ENCODE peak calls at places on chromosomes 7 and 10, in four cellular contexts. O is gastrocnemius medialis, L is smooth muscle cell of the brain vasculature, K is breast epithelium. M is an unnamed sample.

GRCh38 chr7:86025807-86026206 is 617.9 kb upstream of the GRM3 start:
- DNase-seq in O (no peak), L (no peak), K (no peak), M (no peak)

GRCh38 chr7:122709930-122710646 is 7.4 kb upstream of the RNF148 start:
- DNase-seq in O (no peak), L (no peak), K (no peak), M (no peak)

GRCh38 chr10:129102906-129103693 is 363.9 kb upstream of the MGMT start:
- DNase-seq in O (no peak), L (no peak), K (no peak), M (no peak)

GRCh38 chr10:101611096-101611495 is 23.0 kb downstream of the DPCD start:
- DNase-seq in O (no peak), L (no peak), K (no peak), M (no peak)

GRCh38 chr7:124263232-124263827 is 230.5 kb upstream of the TMEM229A start:
- DNase-seq in O (no peak), L (no peak), K (no peak), M (no peak)

GRCh38 chr7:153859239-153859638 is 193.0 kb upstream of the DPP6 start:
- DNase-seq in O (no peak), L (no peak), K (no peak), M (no peak)

GRCh38 chr7:8176370-8177081 is 85.4 kb downstream of the ICA1 start:
- DNase-seq in O (no peak), L (no peak), K (no peak), M (no peak)

GRCh38 chr7:151745090-151745638 is 131.8 kb downstream of the PRKAG2 start:
- DNase-seq in O (peak), L (no peak), K (no peak), M (peak)

GRCh38 chr10:72340510-72340895 is 14.2 kb downstream of the DNAJB12 start:
- DNase-seq in O (peak), L (no peak), K (no peak), M (no peak)

GRCh38 chr10:32961892-32962369 is 3.9 kb upstream of the ITGB1 start:
- DNase-seq in O (no peak), L (no peak), K (no peak), M (no peak)

GRCh38 chr7:143419880-143420279 is 11.2 kb upstream of the EPHA1 start:
- DNase-seq in O (no peak), L (no peak), K (peak), M (no peak)

GRCh38 chr10:59905066-59905734 is 1.2 kb downstream of the CCDC6 start:
- DNase-seq in O (peak), L (no peak), K (peak), M (peak)

GRCh38 chr10:43524434-43525247 is 49.8 kb downstream of the ZNF239 start:
- DNase-seq in O (no peak), L (no peak), K (no peak), M (no peak)

GRCh38 chr10:114724295-114724694 is 66.2 kb upstream of the ABLIM1 start:
- DNase-seq in O (no peak), L (no peak), K (no peak), M (no peak)

GRCh38 chr7:5667391-5667790 is 114.1 kb downstream of the RNF216 start:
- DNase-seq in O (no peak), L (no peak), K (no peak), M (no peak)

GRCh38 chr7:220151-220841 is 27.9 kb downstream of the FAM20C start:
- DNase-seq in O (no peak), L (no peak), K (no peak), M (no peak)

GRCh38 chr7:82293467-82293866 is 150.1 kb downstream of the CACNA2D1 start:
- DNase-seq in O (no peak), L (no peak), K (no peak), M (no peak)

GRCh38 chr10:121409466-121410104 is 188.7 kb downstream of the FGFR2 start:
- DNase-seq in O (no peak), L (no peak), K (no peak), M (no peak)

GRCh38 chr10:29248987-29249386 is 39.9 kb upstream of the LYZL1 start:
- DNase-seq in O (no peak), L (no peak), K (no peak), M (no peak)

GRCh38 chr10:33134011-33134751 is 176.2 kb upstream of the ITGB1 start:
- DNase-seq in O (peak), L (no peak), K (no peak), M (peak)

GRCh38 chr7:25069900-25070443 is 55.1 kb downstream of the CYCS start:
- DNase-seq in O (peak), L (peak), K (no peak), M (peak)

GRCh38 chr7:107277331-107277730 is 108.5 kb downstream of the HBP1 start:
- DNase-seq in O (peak), L (no peak), K (no peak), M (no peak)